ENCODE peak calls at places on chromosomes 4 and X, in nine cellular contexts. X, K, J, W, M, R, V, C and G are unnamed samples.

GRCh38 chr4:160652790-160653189 is 1511.0 kb downstream of the FSTL5 start:
- DNase-seq in W (no peak), C (no peak), J (no peak), K (no peak), R (no peak), X (no peak), M (no peak), V (no peak), G (no peak)

GRCh38 chrX:134287356-134287755 is 50.4 kb downstream of the CCDC160 start:
- DNase-seq in K (no peak), C (no peak), W (no peak), X (no peak), R (no peak), M (no peak), J (no peak), V (no peak), G (no peak)

GRCh38 chr4:74018771-74019170 is 19.7 kb downstream of the CXCL3 start:
- DNase-seq in J (no peak), K (no peak), C (no peak), W (no peak), M (peak; percentile 76), X (no peak), V (no peak), R (no peak), G (no peak)

GRCh38 chr4:27270435-27270834 is 409.8 kb downstream of the STIM2 start:
- DNase-seq in M (no peak), X (no peak), R (no peak), K (no peak), V (no peak), C (no peak), W (no peak), J (no peak), G (no peak)

GRCh38 chr4:76341063-76341462 is 34.5 kb downstream of the STBD1 start:
- DNase-seq in M (peak; percentile 62), W (no peak), R (no peak), J (no peak), X (no peak), K (no peak), V (no peak), C (no peak), G (no peak)

GRCh38 chr4:159925770-159926169 is 822.9 kb downstream of the RAPGEF2 start:
- DNase-seq in K (no peak), C (no peak), M (peak; percentile 6), W (no peak), R (no peak), X (no peak), V (no peak), J (no peak), G (no peak)

GRCh38 chr4:98939892-98940298 is 11.0 kb upstream of the EIF4E start:
- DNase-seq in K (no peak), M (peak; percentile 78), W (no peak), V (no peak), J (no peak), C (no peak), X (no peak), R (no peak), G (no peak)

GRCh38 chr4:97330915-97331314 is 812.4 kb downstream of the STPG2 start:
- DNase-seq in W (no peak), K (no peak), J (no peak), M (no peak), C (no peak), V (no peak), R (no peak), X (no peak), G (no peak)

GRCh38 chr4:14841801-14842748 is 160.2 kb upstream of the CPEB2 start:
- DNase-seq in X (no peak), K (no peak), R (no peak), W (no peak), M (no peak), C (no peak), V (no peak), J (peak; percentile 86), G (no peak)